ENCODE peak calls at places on chromosomes 6 and 20, in ten cellular contexts. One of them, this sample, is unnamed.

GRCh38 chr6:17031961-17032360 is 69.9 kb upstream of the STMND1 start:
- DNase-seq in activated CD4-positive, alpha-beta T cell treated with anti-CD3 and anti-CD28 coated beads for 48 hours: no peak
- DNase-seq in activated T-cell treated with anti-CD3 and anti-CD28 coated beads, Interleukin-2, amount 50 U/mL, for 24 hours: no peak
- DNase-seq in CD4-positive, CD25-positive, alpha-beta regulatory T cell: no peak
- DNase-seq in NCI-H1694: no peak
- DNase-seq in WTC11: no peak
- DNase-seq in EL: no peak
- DNase-seq in T-helper 2 cell: no peak
- DNase-seq in Kasumi-1: no peak
- DNase-seq in GM12891: no peak
- DNase-seq in this sample: no peak

GRCh38 chr6:107075951-107076381 is 39.3 kb downstream of the BEND3 start:
- DNase-seq in Kasumi-1: peak
- DNase-seq in activated CD4-positive, alpha-beta T cell treated with anti-CD3 and anti-CD28 coated beads for 48 hours: no peak
- DNase-seq in NCI-H1694: no peak
- DNase-seq in activated T-cell treated with anti-CD3 and anti-CD28 coated beads, Interleukin-2, amount 50 U/mL, for 24 hours: no peak
- DNase-seq in T-helper 2 cell: no peak
- DNase-seq in WTC11: no peak
- DNase-seq in EL: peak
- DNase-seq in CD4-positive, CD25-positive, alpha-beta regulatory T cell: no peak
- DNase-seq in GM12891: no peak
- DNase-seq in this sample: no peak

GRCh38 chr6:46491789-46492547 is 719 bp upstream of the RCAN2 start:
- DNase-seq in CD4-positive, CD25-positive, alpha-beta regulatory T cell: no peak
- DNase-seq in WTC11: peak
- DNase-seq in NCI-H1694: no peak
- DNase-seq in activated T-cell treated with anti-CD3 and anti-CD28 coated beads, Interleukin-2, amount 50 U/mL, for 24 hours: peak
- DNase-seq in GM12891: peak
- DNase-seq in T-helper 2 cell: no peak
- DNase-seq in Kasumi-1: peak
- DNase-seq in EL: peak
- DNase-seq in activated CD4-positive, alpha-beta T cell treated with anti-CD3 and anti-CD28 coated beads for 48 hours: no peak
- DNase-seq in this sample: peak

GRCh38 chr20:62548483-62548882 is 72.7 kb upstream of the GATA5 start:
- DNase-seq in GM12891: no peak
- DNase-seq in WTC11: no peak
- DNase-seq in CD4-positive, CD25-positive, alpha-beta regulatory T cell: no peak
- DNase-seq in T-helper 2 cell: no peak
- DNase-seq in Kasumi-1: no peak
- DNase-seq in EL: no peak
- DNase-seq in activated CD4-positive, alpha-beta T cell treated with anti-CD3 and anti-CD28 coated beads for 48 hours: no peak
- DNase-seq in NCI-H1694: no peak
- DNase-seq in activated T-cell treated with anti-CD3 and anti-CD28 coated beads, Interleukin-2, amount 50 U/mL, for 24 hours: no peak
- DNase-seq in this sample: no peak

GRCh38 chr6:90868656-90869055 is 281.8 kb upstream of the MAP3K7 start:
- DNase-seq in T-helper 2 cell: no peak
- DNase-seq in Kasumi-1: no peak
- DNase-seq in WTC11: no peak
- DNase-seq in activated T-cell treated with anti-CD3 and anti-CD28 coated beads, Interleukin-2, amount 50 U/mL, for 24 hours: no peak
- DNase-seq in NCI-H1694: no peak
- DNase-seq in EL: no peak
- DNase-seq in CD4-positive, CD25-positive, alpha-beta regulatory T cell: no peak
- DNase-seq in GM12891: no peak
- DNase-seq in activated CD4-positive, alpha-beta T cell treated with anti-CD3 and anti-CD28 coated beads for 48 hours: no peak
- DNase-seq in this sample: no peak

GRCh38 chr20:37868998-37869861 is 33.7 kb upstream of the VSTM2L start:
- DNase-seq in activated T-cell treated with anti-CD3 and anti-CD28 coated beads, Interleukin-2, amount 50 U/mL, for 24 hours: no peak
- DNase-seq in CD4-positive, CD25-positive, alpha-beta regulatory T cell: no peak
- DNase-seq in WTC11: no peak
- DNase-seq in T-helper 2 cell: no peak
- DNase-seq in Kasumi-1: no peak
- DNase-seq in activated CD4-positive, alpha-beta T cell treated with anti-CD3 and anti-CD28 coated beads for 48 hours: no peak
- DNase-seq in NCI-H1694: no peak
- DNase-seq in EL: no peak
- DNase-seq in GM12891: no peak
- DNase-seq in this sample: no peak

GRCh38 chr6:148760568-148761531 is 14.0 kb downstream of the UST start:
- DNase-seq in T-helper 2 cell: peak
- DNase-seq in NCI-H1694: no peak
- DNase-seq in WTC11: peak
- DNase-seq in CD4-positive, CD25-positive, alpha-beta regulatory T cell: no peak
- DNase-seq in Kasumi-1: peak
- DNase-seq in activated T-cell treated with anti-CD3 and anti-CD28 coated beads, Interleukin-2, amount 50 U/mL, for 24 hours: peak
- DNase-seq in EL: peak
- DNase-seq in GM12891: no peak
- DNase-seq in activated CD4-positive, alpha-beta T cell treated with anti-CD3 and anti-CD28 coated beads for 48 hours: peak
- DNase-seq in this sample: peak

GRCh38 chr6:152129606-152130249 is 322.2 kb downstream of the ESR1 start:
- DNase-seq in CD4-positive, CD25-positive, alpha-beta regulatory T cell: no peak
- DNase-seq in WTC11: no peak
- DNase-seq in T-helper 2 cell: no peak
- DNase-seq in activated CD4-positive, alpha-beta T cell treated with anti-CD3 and anti-CD28 coated beads for 48 hours: no peak
- DNase-seq in EL: no peak
- DNase-seq in Kasumi-1: no peak
- DNase-seq in GM12891: no peak
- DNase-seq in activated T-cell treated with anti-CD3 and anti-CD28 coated beads, Interleukin-2, amount 50 U/mL, for 24 hours: no peak
- DNase-seq in NCI-H1694: no peak
- DNase-seq in this sample: peak

GRCh38 chr6:25661129-25661779 is 9.2 kb downstream of the SCGN start:
- DNase-seq in EL: no peak
- DNase-seq in T-helper 2 cell: no peak
- DNase-seq in CD4-positive, CD25-positive, alpha-beta regulatory T cell: no peak
- DNase-seq in WTC11: no peak
- DNase-seq in GM12891: no peak
- DNase-seq in Kasumi-1: no peak
- DNase-seq in activated CD4-positive, alpha-beta T cell treated with anti-CD3 and anti-CD28 coated beads for 48 hours: no peak
- DNase-seq in NCI-H1694: no peak
- DNase-seq in activated T-cell treated with anti-CD3 and anti-CD28 coated beads, Interleukin-2, amount 50 U/mL, for 24 hours: no peak
- DNase-seq in this sample: no peak

GRCh38 chr6:35146453-35146852 is 5.3 kb upstream of the TCP11 start:
- DNase-seq in NCI-H1694: no peak
- DNase-seq in activated CD4-positive, alpha-beta T cell treated with anti-CD3 and anti-CD28 coated beads for 48 hours: peak
- DNase-seq in activated T-cell treated with anti-CD3 and anti-CD28 coated beads, Interleukin-2, amount 50 U/mL, for 24 hours: no peak
- DNase-seq in GM12891: no peak
- DNase-seq in EL: peak
- DNase-seq in T-helper 2 cell: no peak
- DNase-seq in WTC11: peak
- DNase-seq in CD4-positive, CD25-positive, alpha-beta regulatory T cell: no peak
- DNase-seq in Kasumi-1: peak
- DNase-seq in this sample: peak

GRCh38 chr6:8054276-8054675 is 9.9 kb downstream of the BLOC1S5 start:
- DNase-seq in EL: no peak
- DNase-seq in NCI-H1694: no peak
- DNase-seq in activated CD4-positive, alpha-beta T cell treated with anti-CD3 and anti-CD28 coated beads for 48 hours: no peak
- DNase-seq in GM12891: no peak
- DNase-seq in T-helper 2 cell: no peak
- DNase-seq in activated T-cell treated with anti-CD3 and anti-CD28 coated beads, Interleukin-2, amount 50 U/mL, for 24 hours: no peak
- DNase-seq in CD4-positive, CD25-positive, alpha-beta regulatory T cell: no peak
- DNase-seq in WTC11: no peak
- DNase-seq in Kasumi-1: no peak
- DNase-seq in this sample: no peak

GRCh38 chr6:23735151-23735550 is 390.9 kb upstream of the NRSN1 start:
- DNase-seq in WTC11: no peak
- DNase-seq in Kasumi-1: no peak
- DNase-seq in activated T-cell treated with anti-CD3 and anti-CD28 coated beads, Interleukin-2, amount 50 U/mL, for 24 hours: no peak
- DNase-seq in activated CD4-positive, alpha-beta T cell treated with anti-CD3 and anti-CD28 coated beads for 48 hours: no peak
- DNase-seq in GM12891: no peak
- DNase-seq in T-helper 2 cell: no peak
- DNase-seq in EL: peak
- DNase-seq in NCI-H1694: no peak
- DNase-seq in CD4-positive, CD25-positive, alpha-beta regulatory T cell: no peak
- DNase-seq in this sample: no peak

GRCh38 chr6:132298344-132298949 is 102.8 kb downstream of the MOXD1 start:
- DNase-seq in Kasumi-1: peak
- DNase-seq in activated CD4-positive, alpha-beta T cell treated with anti-CD3 and anti-CD28 coated beads for 48 hours: peak
- DNase-seq in activated T-cell treated with anti-CD3 and anti-CD28 coated beads, Interleukin-2, amount 50 U/mL, for 24 hours: no peak
- DNase-seq in WTC11: peak
- DNase-seq in CD4-positive, CD25-positive, alpha-beta regulatory T cell: no peak
- DNase-seq in EL: peak
- DNase-seq in T-helper 2 cell: no peak
- DNase-seq in NCI-H1694: peak
- DNase-seq in GM12891: no peak
- DNase-seq in this sample: peak

GRCh38 chr20:25225642-25226432 is 22.0 kb upstream of the PYGB start:
- DNase-seq in GM12891: no peak
- DNase-seq in WTC11: no peak
- DNase-seq in NCI-H1694: no peak
- DNase-seq in activated CD4-positive, alpha-beta T cell treated with anti-CD3 and anti-CD28 coated beads for 48 hours: no peak
- DNase-seq in CD4-positive, CD25-positive, alpha-beta regulatory T cell: no peak
- DNase-seq in activated T-cell treated with anti-CD3 and anti-CD28 coated beads, Interleukin-2, amount 50 U/mL, for 24 hours: no peak
- DNase-seq in T-helper 2 cell: no peak
- DNase-seq in Kasumi-1: no peak
- DNase-seq in EL: no peak
- DNase-seq in this sample: no peak

GRCh38 chr6:7087491-7087979 is 20.2 kb upstream of the RREB1 start:
- DNase-seq in T-helper 2 cell: no peak
- DNase-seq in GM12891: no peak
- DNase-seq in activated T-cell treated with anti-CD3 and anti-CD28 coated beads, Interleukin-2, amount 50 U/mL, for 24 hours: peak
- DNase-seq in CD4-positive, CD25-positive, alpha-beta regulatory T cell: no peak
- DNase-seq in Kasumi-1: no peak
- DNase-seq in EL: no peak
- DNase-seq in NCI-H1694: no peak
- DNase-seq in activated CD4-positive, alpha-beta T cell treated with anti-CD3 and anti-CD28 coated beads for 48 hours: peak
- DNase-seq in WTC11: no peak
- DNase-seq in this sample: no peak

This sample was measured in mesenchymal stem cell.